ENCODE peak calls at places on chromosomes 13 and 19, in five cellular contexts. G is H1, I is A549, F is HepG2, K is K562. B is an unnamed sample.
A peak's percentile ranks its signal among the peaks of the same experiment; 100 is the strongest.

GRCh38 chr19:43776285-43776684 is 4.5 kb downstream of the KCNN4 start:
- DNase-seq in G (no peak), I (no peak), F (no peak), K (peak; percentile 54), B (no peak)

GRCh38 chr19:27974082-27974513 is 1238.9 kb downstream of the UQCRFS1 start:
- DNase-seq in G (no peak), I (peak; percentile 10), F (peak; percentile 2), K (peak; percentile 11), B (peak; percentile 52)

GRCh38 chr19:35995655-35995993 is 636 bp downstream of the SDHAF1 start:
- DNase-seq in G (no peak), I (peak; percentile 78), F (peak; percentile 27), K (peak; percentile 80), B (peak; percentile 76)

GRCh38 chr13:90800082-90800746 is 547.3 kb upstream of the MIR17HG start:
- DNase-seq in G (no peak), I (no peak), F (no peak), K (no peak), B (no peak)

GRCh38 chr19:46372901-46373572 is 26.1 kb downstream of the PPP5C start:
- DNase-seq in G (no peak), I (peak; percentile 86), F (no peak), K (no peak), B (peak; percentile 54)

GRCh38 chr13:101858869-101859268 is 406.4 kb downstream of the ITGBL1 start:
- DNase-seq in G (no peak), I (no peak), F (no peak), K (no peak), B (no peak)

GRCh38 chr13:106734185-106734584 is 166.2 kb upstream of the ARGLU1 start:
- DNase-seq in G (no peak), I (no peak), F (no peak), K (no peak), B (no peak)

GRCh38 chr19:33794578-33795369 is 1.9 kb upstream of the KCTD15 start:
- DNase-seq in G (no peak), I (no peak), F (no peak), K (no peak), B (peak; percentile 54)

GRCh38 chr19:17854061-17854460 is 5.6 kb upstream of the RPL18A start:
- DNase-seq in G (no peak), I (no peak), F (no peak), K (no peak), B (no peak)

GRCh38 chr13:41492432-41493267 is 35.3 kb downstream of the RGCC start:
- DNase-seq in G (no peak), I (no peak), F (no peak), K (no peak), B (no peak)

GRCh38 chr19:10112895-10113591 is 1.6 kb downstream of the P2RY11 start:
- DNase-seq in G (no peak), I (no peak), F (peak; percentile 47), K (peak; percentile 61), B (peak; percentile 86)

GRCh38 chr13:47117268-47117667 is 220.4 kb upstream of the HTR2A start:
- DNase-seq in G (no peak), I (no peak), F (no peak), K (peak; percentile 42), B (no peak)

GRCh38 chr13:48715977-48716376 is 62.2 kb downstream of the CYSLTR2 start:
- DNase-seq in G (no peak), I (no peak), F (no peak), K (no peak), B (no peak)

GRCh38 chr19:6423499-6424189 is 967 bp downstream of the KHSRP start:
- DNase-seq in G (no peak), I (peak; percentile 36), F (peak; percentile 49), K (peak; percentile 63), B (peak; percentile 59)

GRCh38 chr13:99656092-99656745 is 154.9 kb downstream of the TM9SF2 start:
- DNase-seq in G (peak; percentile 46), I (peak; percentile 47), F (peak; percentile 57), K (peak; percentile 63), B (peak; percentile 92)

GRCh38 chr19:10262771-10263170 is 8.1 kb upstream of the ICAM1 start:
- DNase-seq in G (no peak), I (no peak), F (no peak), K (no peak), B (no peak)

GRCh38 chr13:113087923-113088690 is 17.5 kb upstream of the F7 start:
- DNase-seq in G (no peak), I (no peak), F (no peak), K (no peak), B (no peak)

GRCh38 chr19:44890366-44891015 is 563 bp upstream of the TOMM40 start:
- DNase-seq in G (peak; percentile 99), I (peak; percentile 100), F (peak; percentile 100), K (peak; percentile 98), B (peak; percentile 100)

GRCh38 chr19:35141627-35142401 is 1.2 kb upstream of the FXYD7 start:
- DNase-seq in G (no peak), I (no peak), F (no peak), K (no peak), B (no peak)

GRCh38 chr13:39688699-39689405 is 33.4 kb downstream of the COG6 start:
- DNase-seq in G (no peak), I (no peak), F (no peak), K (no peak), B (no peak)

GRCh38 chr13:59345316-59345715 is 818.4 kb downstream of the DIAPH3 start:
- DNase-seq in G (no peak), I (no peak), F (no peak), K (no peak), B (no peak)

GRCh38 chr13:54965881-54966280 is 1937.3 kb downstream of the OLFM4 start:
- DNase-seq in G (no peak), I (no peak), F (no peak), K (no peak), B (no peak)

GRCh38 chr19:31064486-31064885 is 284.8 kb downstream of the TSHZ3 start:
- DNase-seq in G (no peak), I (no peak), F (no peak), K (no peak), B (no peak)

GRCh38 chr13:50322006-50322405 is 306.8 kb downstream of the KCNRG start:
- DNase-seq in G (no peak), I (no peak), F (no peak), K (no peak), B (no peak)

GRCh38 chr13:49791214-49791752 is 1.2 kb downstream of the KPNA3 start:
- DNase-seq in G (no peak), I (no peak), F (peak; percentile 84), K (no peak), B (no peak)

GRCh38 chr19:42519108-42519507 is 9.2 kb downstream of the CEACAM1 start:
- DNase-seq in G (no peak), I (no peak), F (no peak), K (no peak), B (no peak)
- TF ChIP-seq JUN in G (no peak), I (no peak), F (no peak), K (no peak), B (no peak)

GRCh38 chr13:21458816-21459701 is at the start of gene ZDHHC20:
- DNase-seq in G (peak; percentile 46), I (peak; percentile 50), F (peak; percentile 72), K (peak; percentile 94), B (peak; percentile 90)

GRCh38 chr13:21453352-21454089 is 5.6 kb downstream of the ZDHHC20 start:
- DNase-seq in G (no peak), I (no peak), F (peak; percentile 24), K (no peak), B (no peak)

GRCh38 chr13:21463424-21463823 is 4.3 kb upstream of the ZDHHC20 start:
- DNase-seq in G (no peak), I (no peak), F (no peak), K (no peak), B (no peak)

GRCh38 chr13:21458457-21458815 is 667 bp downstream of the ZDHHC20 start:
- DNase-seq in G (no peak), I (peak; percentile 33), F (no peak), K (peak; percentile 42), B (peak; percentile 67)
- TF ChIP-seq USF2 in G (no peak), I (no peak), F (no peak), K (no peak), B (no peak)

GRCh38 chr13:33323766-33324525 is 38.4 kb upstream of the STARD13 start:
- DNase-seq in G (no peak), I (no peak), F (no peak), K (no peak), B (no peak)
- TF ChIP-seq JUN in G (no peak), I (no peak), F (no peak), K (no peak), B (no peak)

GRCh38 chr19:50969413-50969760 is at the start of gene KLK6:
- DNase-seq in G (no peak), I (no peak), F (peak; percentile 18), K (no peak), B (no peak)
- TF ChIP-seq USF2 in G (no peak), I (no peak), F (no peak), K (no peak), B (no peak)